ENCODE peak calls at places on chromosome 17, in nine cellular contexts. One of them, this sample, is unnamed.

GRCh38 chr17:74514632-74515035 is 16.6 kb downstream of the CD300LB start:
- DNase-seq in IMR-90: no peak
- DNase-seq in mammary epithelial cell: no peak
- DNase-seq in neuronal stem cell: no peak
- DNase-seq in fibroblast of lung: no peak
- DNase-seq in adipocyte: peak
- DNase-seq in MM.1S: no peak
- DNase-seq in neural progenitor cell: no peak
- DNase-seq in PC-3: no peak
- DNase-seq in this sample: no peak

GRCh38 chr17:80774643-80775281 is 216.9 kb upstream of the CHMP6 start:
- DNase-seq in MM.1S: no peak
- DNase-seq in mammary epithelial cell: no peak
- DNase-seq in adipocyte: no peak
- DNase-seq in fibroblast of lung: no peak
- DNase-seq in neural progenitor cell: no peak
- DNase-seq in PC-3: no peak
- DNase-seq in IMR-90: no peak
- DNase-seq in neuronal stem cell: no peak
- DNase-seq in this sample: peak

GRCh38 chr17:48728232-48729231 is at the start of gene HOXB13:
- DNase-seq in neural progenitor cell: peak
- DNase-seq in neuronal stem cell: no peak
- DNase-seq in fibroblast of lung: no peak
- DNase-seq in mammary epithelial cell: no peak
- DNase-seq in adipocyte: peak
- DNase-seq in PC-3: peak
- DNase-seq in IMR-90: peak
- DNase-seq in MM.1S: peak
- DNase-seq in this sample: no peak

GRCh38 chr17:12985431-12986285 is 32.2 kb downstream of the ELAC2 start:
- DNase-seq in neural progenitor cell: no peak
- DNase-seq in MM.1S: no peak
- DNase-seq in mammary epithelial cell: no peak
- DNase-seq in PC-3: no peak
- DNase-seq in IMR-90: peak
- DNase-seq in neuronal stem cell: no peak
- DNase-seq in adipocyte: no peak
- DNase-seq in fibroblast of lung: peak
- DNase-seq in this sample: no peak

GRCh38 chr17:81471804-81472456 is 40.7 kb downstream of the ACTG1 start:
- DNase-seq in neural progenitor cell: peak
- DNase-seq in adipocyte: peak
- DNase-seq in PC-3: no peak
- DNase-seq in mammary epithelial cell: peak
- DNase-seq in fibroblast of lung: peak
- DNase-seq in IMR-90: no peak
- DNase-seq in MM.1S: peak
- DNase-seq in neuronal stem cell: no peak
- DNase-seq in this sample: peak

GRCh38 chr17:73148540-73149334 is 16.1 kb upstream of the SSTR2 start:
- DNase-seq in mammary epithelial cell: no peak
- DNase-seq in neuronal stem cell: no peak
- DNase-seq in neural progenitor cell: no peak
- DNase-seq in IMR-90: no peak
- DNase-seq in adipocyte: no peak
- DNase-seq in MM.1S: no peak
- DNase-seq in PC-3: peak
- DNase-seq in fibroblast of lung: no peak
- DNase-seq in this sample: no peak

GRCh38 chr17:41835800-41836549 is at the start of gene NT5C3B:
- DNase-seq in IMR-90: no peak
- DNase-seq in MM.1S: peak
- DNase-seq in neural progenitor cell: peak
- DNase-seq in fibroblast of lung: peak
- DNase-seq in PC-3: peak
- DNase-seq in neuronal stem cell: peak
- DNase-seq in adipocyte: peak
- DNase-seq in mammary epithelial cell: peak
- DNase-seq in this sample: peak

GRCh38 chr17:65434878-65435277 is 126.6 kb downstream of the AXIN2 start:
- DNase-seq in adipocyte: no peak
- DNase-seq in neuronal stem cell: no peak
- DNase-seq in mammary epithelial cell: no peak
- DNase-seq in PC-3: peak
- DNase-seq in neural progenitor cell: no peak
- DNase-seq in MM.1S: no peak
- DNase-seq in IMR-90: no peak
- DNase-seq in fibroblast of lung: no peak
- DNase-seq in this sample: no peak

GRCh38 chr17:10798332-10798749 is 5.6 kb downstream of the TMEM238L start:
- DNase-seq in mammary epithelial cell: no peak
- DNase-seq in adipocyte: no peak
- DNase-seq in neural progenitor cell: no peak
- DNase-seq in neuronal stem cell: no peak
- DNase-seq in MM.1S: no peak
- DNase-seq in fibroblast of lung: no peak
- DNase-seq in PC-3: peak
- DNase-seq in IMR-90: no peak
- DNase-seq in this sample: no peak

GRCh38 chr17:47188266-47188665 is 829 bp downstream of the CDC27 start:
- DNase-seq in neuronal stem cell: peak
- DNase-seq in adipocyte: peak
- DNase-seq in PC-3: peak
- DNase-seq in MM.1S: peak
- DNase-seq in IMR-90: peak
- DNase-seq in neural progenitor cell: no peak
- DNase-seq in fibroblast of lung: peak
- DNase-seq in mammary epithelial cell: peak
- DNase-seq in this sample: peak

GRCh38 chr17:83186751-83187421 is 107.5 kb downstream of the METRNL start:
- DNase-seq in fibroblast of lung: no peak
- DNase-seq in adipocyte: no peak
- DNase-seq in mammary epithelial cell: no peak
- DNase-seq in IMR-90: no peak
- DNase-seq in neuronal stem cell: no peak
- DNase-seq in MM.1S: no peak
- DNase-seq in PC-3: no peak
- DNase-seq in neural progenitor cell: no peak
- DNase-seq in this sample: peak

GRCh38 chr17:75809631-75810111 is 25.1 kb downstream of the UNK start:
- DNase-seq in neuronal stem cell: no peak
- DNase-seq in PC-3: no peak
- DNase-seq in MM.1S: no peak
- DNase-seq in adipocyte: no peak
- DNase-seq in mammary epithelial cell: no peak
- DNase-seq in fibroblast of lung: no peak
- DNase-seq in neural progenitor cell: no peak
- DNase-seq in IMR-90: no peak
- DNase-seq in this sample: no peak
- H3K9ac ChIP-seq in neuronal stem cell: no peak
- H3K9ac ChIP-seq in PC-3: no peak
- H3K9ac ChIP-seq in MM.1S: no peak
- H3K9ac ChIP-seq in adipocyte: peak
- H3K9ac ChIP-seq in mammary epithelial cell: peak
- H3K9ac ChIP-seq in fibroblast of lung: no peak
- H3K9ac ChIP-seq in neural progenitor cell: no peak
- H3K9ac ChIP-seq in IMR-90: no peak
- H3K9ac ChIP-seq in this sample: no peak

DNA sequence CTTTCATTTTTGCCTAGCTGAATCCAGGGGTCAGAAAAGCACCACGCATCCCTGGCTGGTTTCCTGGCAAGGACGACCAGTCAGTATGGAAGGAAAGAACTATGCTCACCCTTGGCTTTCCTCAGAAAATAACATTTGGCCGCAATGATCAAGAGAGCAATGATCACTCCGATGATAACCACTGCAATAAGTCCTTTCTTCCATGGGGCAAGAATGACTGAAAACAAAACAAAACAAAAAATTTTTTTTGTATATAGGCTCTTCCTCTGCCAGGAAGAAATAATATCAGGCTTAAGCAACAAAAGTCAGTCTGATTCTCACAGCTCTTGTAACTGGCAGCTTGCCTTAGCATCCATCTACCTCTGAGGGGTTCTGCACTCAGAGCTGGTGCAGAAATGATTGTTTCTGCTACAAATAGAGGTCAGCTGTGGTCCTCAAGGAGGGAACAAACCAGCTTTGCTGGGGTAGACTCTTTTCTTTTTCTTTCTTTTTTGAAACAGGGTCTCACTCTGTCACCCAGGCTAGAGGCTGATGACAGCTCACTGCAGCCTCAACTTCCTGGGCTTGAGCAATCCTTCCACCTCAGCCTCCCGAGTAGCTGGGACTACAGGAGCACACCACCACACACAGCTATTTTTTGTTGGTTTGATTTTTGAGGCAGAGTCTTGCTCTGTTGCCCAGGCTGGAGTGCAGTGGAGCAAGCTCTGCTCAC is 35.7 kb downstream of the PECAM1 start:
- DNase-seq in MM.1S: no peak
- DNase-seq in PC-3: no peak
- DNase-seq in fibroblast of lung: peak
- DNase-seq in IMR-90: peak
- DNase-seq in mammary epithelial cell: no peak
- DNase-seq in neural progenitor cell: no peak
- DNase-seq in adipocyte: peak
- DNase-seq in neuronal stem cell: no peak
- DNase-seq in this sample: no peak
- H3K9ac ChIP-seq in MM.1S: no peak
- H3K9ac ChIP-seq in PC-3: no peak
- H3K9ac ChIP-seq in fibroblast of lung: no peak
- H3K9ac ChIP-seq in IMR-90: no peak
- H3K9ac ChIP-seq in mammary epithelial cell: no peak
- H3K9ac ChIP-seq in neural progenitor cell: no peak
- H3K9ac ChIP-seq in adipocyte: peak
- H3K9ac ChIP-seq in neuronal stem cell: no peak
- H3K9ac ChIP-seq in this sample: no peak

GRCh38 chr17:4293572-4293971 is 29.8 kb upstream of the ANKFY1 start:
- DNase-seq in adipocyte: no peak
- DNase-seq in IMR-90: no peak
- DNase-seq in MM.1S: no peak
- DNase-seq in mammary epithelial cell: no peak
- DNase-seq in neural progenitor cell: no peak
- DNase-seq in PC-3: no peak
- DNase-seq in neuronal stem cell: no peak
- DNase-seq in fibroblast of lung: no peak
- DNase-seq in this sample: no peak
- H3K9ac ChIP-seq in adipocyte: no peak
- H3K9ac ChIP-seq in IMR-90: no peak
- H3K9ac ChIP-seq in MM.1S: no peak
- H3K9ac ChIP-seq in mammary epithelial cell: no peak
- H3K9ac ChIP-seq in neural progenitor cell: no peak
- H3K9ac ChIP-seq in PC-3: no peak
- H3K9ac ChIP-seq in neuronal stem cell: no peak
- H3K9ac ChIP-seq in fibroblast of lung: no peak
- H3K9ac ChIP-seq in this sample: no peak

GRCh38 chr17:17839792-17840707 is 3.3 kb upstream of the SREBF1 start:
- DNase-seq in MM.1S: peak
- DNase-seq in neural progenitor cell: peak
- DNase-seq in fibroblast of lung: peak
- DNase-seq in PC-3: peak
- DNase-seq in adipocyte: peak
- DNase-seq in neuronal stem cell: peak
- DNase-seq in mammary epithelial cell: peak
- DNase-seq in IMR-90: peak
- DNase-seq in this sample: no peak
- H3K9ac ChIP-seq in MM.1S: peak
- H3K9ac ChIP-seq in neural progenitor cell: no peak
- H3K9ac ChIP-seq in fibroblast of lung: peak
- H3K9ac ChIP-seq in PC-3: peak
- H3K9ac ChIP-seq in adipocyte: peak
- H3K9ac ChIP-seq in neuronal stem cell: peak
- H3K9ac ChIP-seq in mammary epithelial cell: peak
- H3K9ac ChIP-seq in IMR-90: peak
- H3K9ac ChIP-seq in this sample: no peak

DNA sequence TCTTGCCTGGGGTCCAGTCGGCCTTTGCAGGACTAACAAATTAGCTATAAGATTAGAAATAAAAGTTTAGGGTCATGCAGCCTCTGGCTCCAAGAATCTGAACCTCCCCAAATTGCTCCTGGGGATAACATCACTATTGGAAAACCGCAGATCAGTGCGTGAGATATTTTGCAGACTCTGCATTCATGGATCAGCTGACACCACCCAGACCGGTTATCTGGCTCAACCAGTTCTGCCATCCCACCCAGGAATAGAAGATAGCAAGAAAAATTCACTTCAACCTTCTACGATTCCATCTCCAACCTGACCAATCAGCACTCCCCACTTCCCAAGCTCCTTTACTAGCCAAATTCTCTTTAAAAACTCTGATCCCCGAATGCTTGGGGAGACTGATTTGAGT is 4.3 kb upstream of the PGS1 start:
- DNase-seq in mammary epithelial cell: no peak
- DNase-seq in adipocyte: no peak
- DNase-seq in IMR-90: no peak
- DNase-seq in neural progenitor cell: no peak
- DNase-seq in MM.1S: no peak
- DNase-seq in neuronal stem cell: no peak
- DNase-seq in fibroblast of lung: no peak
- DNase-seq in PC-3: peak
- DNase-seq in this sample: no peak
- H3K9ac ChIP-seq in mammary epithelial cell: no peak
- H3K9ac ChIP-seq in adipocyte: no peak
- H3K9ac ChIP-seq in IMR-90: peak
- H3K9ac ChIP-seq in neural progenitor cell: no peak
- H3K9ac ChIP-seq in MM.1S: no peak
- H3K9ac ChIP-seq in neuronal stem cell: no peak
- H3K9ac ChIP-seq in fibroblast of lung: peak
- H3K9ac ChIP-seq in PC-3: peak
- H3K9ac ChIP-seq in this sample: no peak

DNA sequence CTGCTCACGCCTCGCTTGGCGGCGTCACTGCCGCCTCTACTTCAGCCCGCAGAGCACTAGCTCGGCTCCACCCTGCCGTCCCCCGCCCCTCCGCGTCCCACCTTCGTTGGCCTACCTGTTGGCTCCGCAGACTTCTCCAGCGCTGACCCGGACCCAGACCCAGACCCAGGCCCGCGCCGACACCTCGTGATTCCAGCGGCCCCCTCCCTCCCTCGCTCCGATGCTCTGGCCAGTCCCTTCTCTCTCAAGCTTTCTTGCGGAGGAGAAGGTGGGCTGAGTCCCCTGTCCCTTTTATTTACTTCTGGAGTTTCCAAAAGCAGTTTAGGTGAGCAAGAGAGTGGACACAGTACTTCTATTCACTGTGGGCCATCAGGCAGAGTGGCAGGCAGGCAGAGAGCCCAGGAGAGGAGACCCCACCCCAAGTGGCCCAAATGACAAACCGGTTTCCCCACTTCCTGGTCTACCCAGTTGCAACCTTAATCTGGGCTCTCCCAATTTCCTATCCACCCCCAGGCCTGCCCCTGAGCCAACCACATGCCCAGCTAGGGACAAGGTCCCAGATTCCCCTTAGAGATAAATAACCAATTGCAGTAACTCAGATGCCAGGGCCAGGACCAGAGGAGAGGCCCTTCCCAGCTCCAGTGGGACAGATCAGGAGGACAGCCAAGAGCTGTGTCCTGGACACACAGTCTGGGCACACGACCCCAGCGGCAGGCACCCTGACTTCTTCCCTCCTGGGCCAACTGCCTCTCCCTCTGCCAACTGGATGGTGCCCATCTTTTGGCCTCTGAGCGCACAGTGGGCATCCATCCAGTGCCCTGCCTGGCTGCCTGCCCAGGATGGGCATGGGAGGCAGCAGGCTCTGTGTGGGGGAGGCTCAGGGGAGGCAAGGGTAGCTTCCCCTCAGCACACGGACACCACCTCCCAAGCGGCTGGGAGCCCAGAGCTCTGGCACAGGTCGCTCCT is 1.2 kb upstream of the SRCIN1 start:
- DNase-seq in MM.1S: peak
- DNase-seq in fibroblast of lung: no peak
- DNase-seq in neural progenitor cell: no peak
- DNase-seq in neuronal stem cell: no peak
- DNase-seq in IMR-90: no peak
- DNase-seq in PC-3: peak
- DNase-seq in adipocyte: no peak
- DNase-seq in mammary epithelial cell: no peak
- DNase-seq in this sample: no peak
- H3K9ac ChIP-seq in MM.1S: peak
- H3K9ac ChIP-seq in fibroblast of lung: no peak
- H3K9ac ChIP-seq in neural progenitor cell: no peak
- H3K9ac ChIP-seq in neuronal stem cell: peak
- H3K9ac ChIP-seq in IMR-90: no peak
- H3K9ac ChIP-seq in PC-3: no peak
- H3K9ac ChIP-seq in adipocyte: no peak
- H3K9ac ChIP-seq in mammary epithelial cell: no peak
- H3K9ac ChIP-seq in this sample: peak